ENCODE peak calls at places on chromosomes 7 and 10, in four cellular contexts. I is endothelial cell of umbilical vein, S is ovary, J is A549. C is an unnamed sample. For H3K4me1, the result is how much of the 10 kb centered on the place peaks cover.

GRCh38 chr10:68153473-68154210 is 44.4 kb downstream of the MYPN start:
- DNase-seq in I (peak), S (no peak), J (peak), C (peak)

GRCh38 chr10:24382596-24382978 is 173.6 kb downstream of the KIAA1217 start:
- DNase-seq in I (no peak), S (no peak), J (no peak), C (peak)

GRCh38 chr10:4130685-4131084 is 345.7 kb upstream of the KLF6 start:
- DNase-seq in I (peak), S (no peak), J (no peak), C (no peak)

GRCh38 chr7:118418433-118418832 is 193.9 kb downstream of the ANKRD7 start:
- DNase-seq in I (no peak), S (no peak), J (no peak), C (no peak)

GRCh38 chr10:86770412-86770960 is 14.1 kb downstream of the BMPR1A start:
- DNase-seq in I (no peak), S (no peak), J (no peak), C (no peak)

GRCh38 chr7:102322202-102322715 is 34.0 kb downstream of the SPDYE6 start:
- DNase-seq in I (no peak), S (no peak), J (no peak), C (no peak)

GRCh38 chr10:114824396-114824795 is 2.8 kb downstream of the FHIP2A start:
- DNase-seq in I (peak), S (no peak), J (no peak), C (no peak)

GRCh38 chr10:123530166-123530870 is 135.8 kb upstream of the GPR26 start:
- DNase-seq in I (no peak), S (no peak), J (no peak), C (no peak)

GRCh38 chr10:60760711-60761210 is 17.5 kb upstream of the CDK1 start:
- DNase-seq in I (no peak), S (no peak), J (no peak), C (peak)

GRCh38 chr10:113024930-113025329 is 74.9 kb downstream of the TCF7L2 start:
- DNase-seq in I (no peak), S (no peak), J (no peak), C (no peak)
- TF ChIP-seq CTCF in I (no peak), S (no peak), J (no peak), C (no peak)

GRCh38 chr7:38321515-38321944 is 48.1 kb upstream of the TARP start:
- DNase-seq in I (no peak), S (no peak), J (no peak), C (peak)
- H3K27ac ChIP-seq in I (no peak), S (no peak), J (no peak), C (no peak)

DNA sequence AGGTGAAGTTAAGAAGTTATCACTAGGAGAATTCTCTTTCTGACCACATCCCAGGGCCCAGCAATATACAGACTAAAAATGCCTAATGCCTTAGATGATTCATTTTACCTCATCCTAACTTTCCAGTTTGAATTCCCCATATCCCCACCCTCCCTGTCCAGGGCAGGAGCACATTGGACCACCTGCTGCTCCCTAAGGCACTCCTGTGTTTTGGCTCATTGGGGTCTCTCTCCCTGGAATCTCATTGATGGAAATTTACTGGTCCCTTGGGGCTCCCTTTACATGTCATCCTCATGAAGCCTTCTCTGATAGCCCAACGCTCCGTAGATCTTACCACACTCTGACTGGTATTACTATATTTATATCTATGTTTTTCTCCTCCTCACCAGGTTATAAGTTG is 2.7 kb downstream of the IL2RA start:
- DNase-seq in I (no peak), S (no peak), J (no peak), C (no peak)
- H3K4me1 ChIP-seq in I (under half), S (under half), J (under half), C (under half)

GRCh38 chr7:93856319-93856718 is 34.2 kb downstream of the TFPI2 start:
- DNase-seq in I (peak), S (no peak), J (no peak), C (peak)

GRCh38 chr7:93860261-93860660 is 30.3 kb downstream of the TFPI2 start:
- DNase-seq in I (no peak), S (no peak), J (no peak), C (peak)

GRCh38 chr7:93858857-93859256 is 31.7 kb downstream of the TFPI2 start:
- DNase-seq in I (no peak), S (no peak), J (no peak), C (no peak)

GRCh38 chr7:93862651-93863050 is 27.9 kb downstream of the TFPI2 start:
- DNase-seq in I (no peak), S (no peak), J (no peak), C (peak)

DNA sequence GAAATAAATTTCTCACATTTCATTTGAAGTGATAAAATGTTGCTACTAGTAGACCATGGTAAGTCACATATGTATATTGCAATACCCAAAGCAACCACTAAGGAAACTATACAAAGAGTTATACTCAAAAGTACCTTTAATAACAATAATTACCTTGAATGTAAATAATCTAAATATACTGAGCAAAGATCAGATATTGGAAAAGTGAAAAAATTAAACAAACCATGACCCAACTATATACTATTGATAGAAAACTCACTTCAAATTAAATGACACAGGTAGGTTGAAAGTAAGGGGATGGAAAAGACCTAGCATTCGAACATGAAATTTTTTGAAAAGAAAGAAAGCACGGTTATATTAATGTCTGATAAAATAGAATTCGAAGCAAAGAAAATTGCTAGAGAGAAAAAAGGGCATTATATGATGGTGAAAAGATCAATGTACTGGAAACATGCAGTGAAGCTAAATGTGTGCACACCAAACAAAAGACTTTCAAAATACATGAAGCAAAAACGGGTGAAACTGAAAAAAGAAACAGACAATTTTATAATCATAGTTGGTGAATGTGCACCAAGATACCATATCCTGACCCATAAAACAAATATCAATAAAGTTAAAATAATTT is 29.1 kb downstream of the TFPI2 start:
- DNase-seq in I (no peak), S (no peak), J (no peak), C (no peak)
- TF ChIP-seq CTCF in I (peak), S (no peak), J (peak), C (peak)

GRCh38 chr10:89665302-89665701 is 20.3 kb upstream of the PANK1 start:
- DNase-seq in I (no peak), S (no peak), J (no peak), C (peak)

GRCh38 chr10:89668391-89669180 is 23.5 kb upstream of the PANK1 start:
- DNase-seq in I (no peak), S (no peak), J (no peak), C (no peak)

GRCh38 chr10:89669985-89670384 is 24.9 kb upstream of the PANK1 start:
- DNase-seq in I (no peak), S (no peak), J (no peak), C (no peak)

GRCh38 chr10:89666138-89666537 is 21.1 kb upstream of the PANK1 start:
- DNase-seq in I (no peak), S (no peak), J (no peak), C (no peak)

GRCh38 chr10:89670926-89671325 is 25.9 kb upstream of the PANK1 start:
- DNase-seq in I (no peak), S (no peak), J (no peak), C (no peak)
- H3K27ac ChIP-seq in I (no peak), S (no peak), J (no peak), C (no peak)

DNA sequence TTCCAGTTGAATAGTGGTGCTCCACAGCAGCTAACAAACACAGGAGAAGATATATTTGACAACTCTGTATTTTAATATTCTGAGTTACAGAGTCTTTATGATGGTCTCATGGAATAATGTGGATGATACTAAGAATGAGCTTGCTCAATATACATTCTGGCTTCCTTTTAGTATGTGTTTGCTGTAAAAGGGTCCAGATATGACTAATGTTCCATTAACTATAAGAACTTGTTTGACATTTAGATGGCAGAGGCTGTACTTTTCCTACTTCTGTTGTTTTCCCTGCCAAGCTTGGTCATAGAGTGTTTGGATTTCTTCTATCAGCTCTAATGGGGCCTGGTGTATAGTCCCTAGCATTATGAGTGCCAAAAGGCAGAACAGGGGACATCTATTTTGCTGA is 61.5 kb upstream of the GPR22 start:
- DNase-seq in I (no peak), S (no peak), J (no peak), C (no peak)
- H3K4me1 ChIP-seq in I (under half), S (under half), J (under half), C (under half)

GRCh38 chr10:67115972-67116371 is 190.1 kb downstream of the LRRTM3 start:
- DNase-seq in I (peak), S (no peak), J (no peak), C (peak)
- TF ChIP-seq CTCF in I (no peak), S (no peak), J (no peak), C (no peak)

GRCh38 chr7:33640732-33641131 is 264.6 kb upstream of the BMPER start:
- DNase-seq in I (no peak), S (no peak), J (no peak), C (no peak)

GRCh38 chr7:33644489-33644888 is 260.9 kb upstream of the BMPER start:
- DNase-seq in I (no peak), S (no peak), J (no peak), C (no peak)

GRCh38 chr7:33643497-33643896 is 261.8 kb upstream of the BMPER start:
- DNase-seq in I (no peak), S (no peak), J (no peak), C (no peak)

GRCh38 chr7:33639552-33640197 is 265.7 kb upstream of the BMPER start:
- DNase-seq in I (no peak), S (no peak), J (no peak), C (no peak)

DNA sequence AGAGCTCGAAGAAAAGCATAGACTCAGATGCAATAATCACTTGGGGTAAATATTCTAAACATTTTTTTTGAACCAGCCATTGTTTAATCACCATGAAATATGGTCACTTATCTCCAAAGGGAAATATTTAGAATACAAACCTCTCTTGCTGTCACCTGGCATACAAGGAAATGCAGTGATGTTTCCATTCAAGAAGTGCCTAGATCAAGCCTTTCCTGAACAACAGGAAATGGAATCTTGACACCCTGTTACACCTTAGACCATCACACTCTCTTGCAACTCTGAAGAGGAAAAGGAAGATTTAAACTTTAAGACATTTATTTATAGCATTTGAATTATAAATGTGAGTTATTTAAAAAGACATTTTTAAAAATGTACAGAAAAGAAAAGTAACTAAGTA is 263.0 kb upstream of the BMPER start:
- DNase-seq in I (no peak), S (no peak), J (no peak), C (no peak)
- H3K27ac ChIP-seq in I (no peak), S (no peak), J (no peak), C (no peak)

DNA sequence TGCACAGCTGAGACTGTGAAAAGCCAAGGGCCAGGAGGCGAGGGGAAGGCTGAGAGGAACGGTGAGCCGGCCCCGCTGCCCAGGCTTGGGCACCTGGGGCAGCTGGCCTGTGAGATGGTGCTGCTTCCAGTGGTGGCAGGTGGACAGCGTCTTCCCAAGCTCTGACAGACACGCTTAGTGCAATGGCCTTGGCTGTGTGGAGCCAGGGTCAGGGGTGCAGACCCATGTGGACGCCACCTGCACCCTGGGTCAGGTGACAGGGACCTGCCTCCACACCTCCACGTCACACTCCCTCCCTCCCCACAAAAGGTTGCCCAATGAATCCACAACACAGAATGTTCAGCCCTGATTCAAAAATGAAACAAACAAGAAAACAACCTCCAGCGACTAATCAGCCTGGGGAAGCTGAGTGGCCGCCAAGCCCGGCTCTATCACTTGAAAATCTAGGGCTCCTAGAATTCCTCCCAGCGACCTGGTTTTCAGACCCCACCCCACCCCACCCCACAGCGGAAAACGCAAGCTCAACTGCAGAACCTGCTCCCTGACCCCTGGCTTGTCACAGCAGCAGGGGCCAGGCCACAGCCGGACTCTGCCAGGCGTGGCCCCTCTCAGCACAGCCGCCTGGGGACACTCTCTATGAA is 54.3 kb downstream of the PRKAG2 start:
- DNase-seq in I (peak), S (no peak), J (no peak), C (no peak)
- H3K4me1 ChIP-seq in I (under half), S (under half), J (under half), C (under half)

DNA sequence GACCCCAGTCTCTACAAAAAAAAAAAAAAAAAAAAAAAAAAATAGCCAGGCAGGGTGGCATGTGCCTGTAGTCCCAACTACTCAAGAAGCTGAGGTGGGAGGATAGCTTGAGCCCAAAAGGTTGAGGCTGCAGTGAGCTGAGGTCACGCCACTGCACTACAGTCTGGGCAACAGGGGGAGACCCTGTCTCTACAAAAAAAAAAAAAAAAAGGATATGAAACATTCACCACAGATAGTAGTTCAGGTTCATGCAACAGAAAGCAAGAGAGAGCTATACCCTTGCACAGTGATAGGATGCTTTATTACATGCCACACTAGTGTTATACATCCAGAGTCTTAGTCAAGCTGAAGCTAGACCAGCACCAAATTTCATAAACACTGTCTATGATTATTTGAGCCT is 148.4 kb upstream of the KAT6B start:
- DNase-seq in I (no peak), S (no peak), J (no peak), C (no peak)
- TF ChIP-seq CTCF in I (no peak), S (no peak), J (no peak), C (no peak)

C was measured in foreskin keratinocyte.